ENCODE peak calls at places on chromosome 2, in four cellular contexts. One of them, this sample, is unnamed. For H3K4me1, the result is how much of the 10 kb centered on the place peaks cover.

GRCh38 chr2:1078326-1078885 is 127.8 kb downstream of the SNTG2 start:
- DNase-seq in HCT116: no peak
- DNase-seq in A549: no peak
- DNase-seq in HepG2: no peak
- DNase-seq in this sample: no peak

GRCh38 chr2:227188292-227188691 is 23.9 kb downstream of the COL4A3 start:
- DNase-seq in HepG2: no peak
- DNase-seq in HCT116: no peak
- DNase-seq in A549: no peak
- DNase-seq in this sample: no peak

GRCh38 chr2:70340075-70340474 is 38.2 kb upstream of the FAM136A start:
- DNase-seq in HepG2: no peak
- DNase-seq in HCT116: no peak
- DNase-seq in A549: no peak
- DNase-seq in this sample: no peak

GRCh38 chr2:175317741-175318140 is 136.2 kb upstream of the ATP5MC3 start:
- DNase-seq in A549: no peak
- DNase-seq in HepG2: no peak
- DNase-seq in HCT116: no peak
- DNase-seq in this sample: no peak

GRCh38 chr2:161400076-161400475 is 16.0 kb upstream of the TBR1 start:
- DNase-seq in A549: no peak
- DNase-seq in HCT116: no peak
- DNase-seq in HepG2: no peak
- DNase-seq in this sample: no peak

GRCh38 chr2:39696072-39696471 is 30.4 kb downstream of the TMEM178A start:
- DNase-seq in A549: no peak
- DNase-seq in HepG2: peak
- DNase-seq in HCT116: no peak
- DNase-seq in this sample: no peak

GRCh38 chr2:232571026-232571474 is 20.6 kb downstream of the EIF4E2 start:
- DNase-seq in A549: no peak
- DNase-seq in HepG2: no peak
- DNase-seq in HCT116: no peak
- DNase-seq in this sample: no peak

GRCh38 chr2:47688561-47688960 is 94.4 kb upstream of the MSH6 start:
- DNase-seq in HCT116: no peak
- DNase-seq in A549: no peak
- DNase-seq in HepG2: no peak
- DNase-seq in this sample: no peak

GRCh38 chr2:28691774-28692281 is 59.8 kb upstream of the PPP1CB start:
- DNase-seq in A549: no peak
- DNase-seq in HCT116: no peak
- DNase-seq in HepG2: peak
- DNase-seq in this sample: no peak

GRCh38 chr2:43125090-43125998 is 101.1 kb downstream of the ZFP36L2 start:
- DNase-seq in HCT116: no peak
- DNase-seq in HepG2: no peak
- DNase-seq in A549: no peak
- DNase-seq in this sample: no peak

GRCh38 chr2:43129254-43129653 is 97.2 kb downstream of the ZFP36L2 start:
- DNase-seq in HCT116: no peak
- DNase-seq in HepG2: no peak
- DNase-seq in A549: no peak
- DNase-seq in this sample: no peak

GRCh38 chr2:43127941-43128561 is 98.4 kb downstream of the ZFP36L2 start:
- DNase-seq in HCT116: no peak
- DNase-seq in HepG2: no peak
- DNase-seq in A549: no peak
- DNase-seq in this sample: no peak

GRCh38 chr2:43126817-43127207 is 99.6 kb downstream of the ZFP36L2 start:
- DNase-seq in A549: no peak
- DNase-seq in HepG2: no peak
- DNase-seq in HCT116: no peak
- DNase-seq in this sample: no peak

GRCh38 chr2:43127208-43127940 is 99.0 kb downstream of the ZFP36L2 start:
- DNase-seq in HepG2: peak
- DNase-seq in A549: peak
- DNase-seq in HCT116: peak
- DNase-seq in this sample: no peak
- TF ChIP-seq REST in HepG2: no peak
- TF ChIP-seq REST in A549: no peak
- TF ChIP-seq REST in HCT116: no peak
- TF ChIP-seq REST in this sample: no peak

GRCh38 chr2:237982039-237982725 is 15.4 kb downstream of the UBE2F start:
- DNase-seq in A549: no peak
- DNase-seq in HepG2: no peak
- DNase-seq in HCT116: no peak
- DNase-seq in this sample: no peak
- H3K4me1 ChIP-seq in A549: under half
- H3K4me1 ChIP-seq in HepG2: under half
- H3K4me1 ChIP-seq in HCT116: under half
- H3K4me1 ChIP-seq in this sample: under half

GRCh38 chr2:225290723-225291400 is 108.6 kb upstream of the NYAP2 start:
- DNase-seq in HepG2: no peak
- DNase-seq in HCT116: no peak
- DNase-seq in A549: no peak
- DNase-seq in this sample: no peak
- TF ChIP-seq REST in HepG2: no peak
- TF ChIP-seq REST in HCT116: no peak
- TF ChIP-seq REST in A549: no peak
- TF ChIP-seq REST in this sample: no peak

DNA sequence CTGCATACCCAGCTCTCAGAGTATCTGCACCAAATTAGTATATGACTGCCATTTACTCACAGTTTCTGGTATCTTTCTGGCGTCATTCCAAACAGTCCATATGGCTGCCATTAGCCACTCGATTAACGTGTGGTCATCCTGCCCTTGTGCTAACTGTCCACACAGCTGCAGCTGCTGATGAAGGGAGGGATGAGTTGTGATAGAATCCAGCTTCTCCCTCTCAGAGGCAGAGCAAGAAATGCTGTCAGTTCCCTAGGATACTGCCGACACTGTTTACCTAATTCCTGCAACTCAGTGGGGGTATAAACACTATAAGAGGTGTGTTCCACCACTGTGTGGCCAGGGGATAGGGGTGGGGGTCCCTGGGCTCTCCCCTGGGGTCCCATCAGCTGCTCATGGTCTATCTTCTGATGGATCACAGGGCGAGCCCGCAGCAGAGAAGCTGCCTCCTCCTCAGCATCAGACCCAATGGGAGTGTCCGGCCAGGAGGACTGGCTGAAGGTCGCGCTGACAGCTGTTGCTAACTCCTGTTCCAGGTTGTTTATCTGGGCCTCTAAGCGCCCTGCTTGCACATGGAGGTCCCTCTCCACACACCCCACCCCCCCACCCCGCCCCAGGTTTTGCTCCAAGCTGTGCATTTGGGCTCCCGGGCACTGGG is 17.3 kb upstream of the KLHL23 start:
- DNase-seq in HCT116: no peak
- DNase-seq in HepG2: no peak
- DNase-seq in A549: no peak
- DNase-seq in this sample: no peak
- H3K4me1 ChIP-seq in HCT116: under half
- H3K4me1 ChIP-seq in HepG2: half or more
- H3K4me1 ChIP-seq in A549: under half
- H3K4me1 ChIP-seq in this sample: under half

DNA sequence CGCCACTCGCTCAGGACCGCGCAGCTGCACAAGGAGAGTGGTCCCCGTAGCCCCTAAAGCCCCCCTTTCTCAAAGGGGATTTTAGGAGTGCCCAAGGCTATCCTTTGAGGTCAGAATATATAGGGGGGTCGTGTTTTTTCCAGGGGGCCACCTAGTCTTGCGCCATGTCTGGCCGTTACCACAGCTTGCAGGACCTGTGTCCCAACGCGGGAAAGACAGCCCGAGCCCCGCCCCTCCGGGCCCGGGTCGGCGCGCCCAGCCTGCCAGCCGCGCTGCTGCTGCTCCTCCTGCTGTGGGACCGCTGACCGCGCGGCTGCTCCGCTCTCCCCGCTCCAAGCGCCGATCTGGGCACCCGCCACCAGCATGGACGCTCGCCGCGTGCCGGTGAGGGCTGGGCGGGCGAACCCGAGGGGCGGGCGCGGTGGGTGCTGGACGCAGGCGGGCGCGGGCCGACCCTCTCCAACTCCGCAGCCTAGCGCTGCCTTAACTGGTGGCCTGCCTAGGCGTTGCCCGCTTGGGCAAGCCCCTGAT is at the start of gene CDCA7:
- DNase-seq in HCT116: peak
- DNase-seq in A549: peak
- DNase-seq in HepG2: peak
- DNase-seq in this sample: peak
- TF ChIP-seq REST in HCT116: no peak
- TF ChIP-seq REST in A549: peak
- TF ChIP-seq REST in HepG2: no peak
- TF ChIP-seq REST in this sample: no peak